ENCODE peak calls at places on chromosomes 1 and 21, in six cellular contexts. I is activated T-cell treated with anti-CD3 and anti-CD28 coated beads for 24 hours; L is activated naive CD4-positive, alpha-beta T cell; S is GM20000; E is mesothelial cell of epicardium; X is stomach. Q is an unnamed sample.

GRCh38 chr1:172960019-172960418 is 90.7 kb downstream of the TNFSF18 start:
- DNase-seq in I (no peak), L (no peak), S (no peak), E (no peak), X (no peak), Q (no peak)

GRCh38 chr1:62362061-62362951 is 43.1 kb upstream of the KANK4 start:
- DNase-seq in I (no peak), L (no peak), S (no peak), E (no peak), X (peak), Q (no peak)

GRCh38 chr1:64686828-64687724 is 57.8 kb upstream of the RAVER2 start:
- DNase-seq in I (no peak), L (no peak), S (peak), E (no peak), X (peak), Q (peak)

GRCh38 chr1:209689484-209689883 is 14.3 kb downstream of the G0S2 start:
- DNase-seq in I (no peak), L (no peak), S (no peak), E (no peak), X (peak), Q (no peak)

GRCh38 chr1:52359676-52360594 is 6.1 kb downstream of the CC2D1B start:
- DNase-seq in I (no peak), L (no peak), S (no peak), E (no peak), X (no peak), Q (no peak)

GRCh38 chr1:18198240-18198639 is 90.6 kb downstream of the IGSF21 start:
- DNase-seq in I (no peak), L (no peak), S (no peak), E (no peak), X (no peak), Q (no peak)

GRCh38 chr1:78797108-78797781 is 147.6 kb downstream of the IFI44 start:
- DNase-seq in I (no peak), L (no peak), S (no peak), E (no peak), X (no peak), Q (no peak)

GRCh38 chr1:245370905-245371581 is 216.3 kb downstream of the KIF26B start:
- DNase-seq in I (no peak), L (no peak), S (no peak), E (no peak), X (no peak), Q (no peak)

GRCh38 chr1:165747632-165748452 is 20.8 kb downstream of the TMCO1 start:
- DNase-seq in I (no peak), L (no peak), S (no peak), E (no peak), X (no peak), Q (no peak)

GRCh38 chr1:54865238-54866073 is 21.5 kb downstream of the DHCR24 start:
- DNase-seq in I (no peak), L (no peak), S (no peak), E (no peak), X (peak), Q (no peak)

GRCh38 chr1:169090900-169091311 is 15.6 kb upstream of the ATP1B1 start:
- DNase-seq in I (no peak), L (no peak), S (no peak), E (no peak), X (no peak), Q (no peak)

GRCh38 chr1:47515390-47515789 is 77.5 kb downstream of the FOXD2 start:
- DNase-seq in I (no peak), L (no peak), S (no peak), E (no peak), X (no peak), Q (no peak)

GRCh38 chr1:202479630-202480029 is 131.1 kb downstream of the PPP1R12B start:
- DNase-seq in I (no peak), L (no peak), S (no peak), E (no peak), X (no peak), Q (no peak)

GRCh38 chr1:110508038-110508437 is 10.9 kb downstream of the KCNA10 start:
- DNase-seq in I (no peak), L (no peak), S (peak), E (no peak), X (peak), Q (no peak)

GRCh38 chr1:2471587-2472001 is 4.5 kb upstream of the PLCH2 start:
- DNase-seq in I (no peak), L (no peak), S (no peak), E (no peak), X (no peak), Q (no peak)

GRCh38 chr1:34266127-34266951 is 89.6 kb downstream of the C1orf94 start:
- DNase-seq in I (no peak), L (no peak), S (no peak), E (no peak), X (no peak), Q (no peak)

GRCh38 chr21:22791986-22792560 is 1793.9 kb downstream of the NCAM2 start:
- DNase-seq in I (no peak), L (no peak), S (peak), E (no peak), X (no peak), Q (peak)

GRCh38 chr1:159598196-159598595 is 10.6 kb downstream of the APCS start:
- DNase-seq in I (no peak), L (no peak), S (no peak), E (no peak), X (no peak), Q (no peak)

GRCh38 chr1:76105269-76105850 is 30.8 kb downstream of the ST6GALNAC3 start:
- DNase-seq in I (no peak), L (no peak), S (no peak), E (no peak), X (no peak), Q (no peak)

GRCh38 chr1:83931658-83932253 is 67.2 kb downstream of the TTLL7 start:
- DNase-seq in I (peak), L (no peak), S (peak), E (no peak), X (no peak), Q (peak)

GRCh38 chr1:7495894-7496293 is 275.2 kb upstream of the VAMP3 start:
- DNase-seq in I (no peak), L (no peak), S (no peak), E (no peak), X (no peak), Q (no peak)

GRCh38 chr1:36752431-36752830 is 269.7 kb upstream of the CSF3R start:
- DNase-seq in I (no peak), L (no peak), S (no peak), E (no peak), X (no peak), Q (no peak)

GRCh38 chr1:53661496-53661895 is 77.5 kb downstream of the GLIS1 start:
- DNase-seq in I (no peak), L (no peak), S (no peak), E (no peak), X (no peak), Q (no peak)

GRCh38 chr1:95115708-95116137 is 1.4 kb upstream of the TLCD4 start:
- DNase-seq in I (no peak), L (no peak), S (no peak), E (no peak), X (no peak), Q (no peak)

Q was measured in germinal center.